ENCODE peak calls at places on chromosome 1, in eight cellular contexts. A is iPS DF 6.9, S is AG04450, E is astrocyte, P is stomach, J is heart right ventricle, X is DND-41, W is fibroblast of lung. C is an unnamed sample.

GRCh38 chr1:55213885-55214213 is 1.3 kb downstream of the USP24 start:
- DNase-seq in P (no peak), E (no peak), W (no peak), A (no peak), J (no peak), X (peak), S (no peak), C (no peak)

GRCh38 chr1:247079141-247079874 is 697 bp upstream of the ZNF670 start:
- DNase-seq in P (no peak), S (no peak), W (no peak), E (no peak), X (no peak), A (no peak), J (no peak), C (no peak)

GRCh38 chr1:205965039-205965630 is 21.9 kb upstream of the SLC26A9 start:
- DNase-seq in E (no peak), P (no peak), S (no peak), W (no peak), X (no peak), J (no peak), A (no peak), C (no peak)

GRCh38 chr1:231421616-231421970 is 494 bp downstream of the EGLN1 start:
- DNase-seq in J (peak), X (peak), E (no peak), A (no peak), P (peak), W (peak), S (no peak), C (peak)

GRCh38 chr1:39701092-39701460 is 9.8 kb upstream of the HPCAL4 start:
- DNase-seq in J (no peak), W (peak), P (peak), S (no peak), X (no peak), E (peak), A (no peak), C (no peak)

GRCh38 chr1:227131193-227131592 is 187.1 kb downstream of the CDC42BPA start:
- DNase-seq in A (no peak), J (no peak), W (peak), E (peak), S (peak), P (no peak), X (no peak), C (no peak)

GRCh38 chr1:87279201-87279860 is 49.3 kb upstream of the LMO4 start:
- DNase-seq in X (no peak), J (peak), W (no peak), E (peak), P (no peak), S (no peak), A (no peak), C (no peak)

GRCh38 chr1:197637406-197637805 is 137.9 kb downstream of the DENND1B start:
- DNase-seq in S (no peak), E (no peak), A (no peak), J (no peak), P (no peak), W (no peak), X (no peak), C (no peak)

GRCh38 chr1:24949331-24949881 is 19.3 kb upstream of the RUNX3 start:
- DNase-seq in S (peak), A (no peak), P (no peak), E (peak), X (no peak), W (peak), J (no peak), C (no peak)

DNA sequence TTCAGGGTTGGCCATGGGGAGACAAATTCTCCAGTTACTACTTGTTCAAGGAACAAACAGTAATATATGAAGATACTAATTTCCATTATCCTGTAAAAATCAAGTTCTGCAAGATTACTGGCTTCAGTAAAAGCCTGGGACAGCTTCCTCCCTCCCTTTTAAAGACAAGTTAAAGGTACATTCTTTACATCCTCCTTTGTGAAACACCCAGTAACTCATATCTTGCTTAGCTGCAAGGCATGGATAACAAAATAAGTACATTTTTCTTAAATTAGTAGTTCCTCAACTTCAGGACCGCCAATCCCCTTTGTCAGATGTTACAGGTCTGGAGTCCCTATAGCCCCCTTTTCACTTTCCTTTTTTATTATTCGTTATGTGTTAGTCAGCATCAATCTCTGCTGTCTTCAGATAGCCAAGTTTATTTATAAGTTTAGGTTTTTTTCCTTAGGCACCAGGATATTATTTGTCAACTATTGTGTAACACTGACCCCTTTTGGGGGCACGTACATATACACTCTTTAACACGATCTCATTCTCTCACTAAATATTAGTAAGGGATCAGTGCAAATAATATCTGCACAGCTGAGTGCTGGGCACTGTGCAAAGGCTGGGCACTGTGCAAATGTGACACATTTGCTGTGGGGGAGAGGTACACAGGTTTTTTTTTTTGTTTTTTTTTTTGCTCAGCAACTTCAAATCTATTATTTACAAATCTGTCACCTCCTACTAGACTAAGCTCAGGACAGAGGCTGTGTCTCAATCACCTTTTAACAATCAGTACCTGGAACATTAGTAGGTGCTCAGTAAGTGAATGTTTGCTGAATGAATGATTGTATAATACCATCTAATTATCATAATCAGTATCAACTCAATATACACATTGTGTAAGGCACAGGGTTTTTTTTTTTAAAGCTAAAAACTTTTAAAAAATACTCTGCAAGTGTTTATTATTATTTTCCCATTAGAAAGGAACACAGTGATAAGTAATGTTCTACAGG is 9.6 kb downstream of the ERRFI1 start:
- DNase-seq in E (no peak), A (no peak), J (no peak), W (peak), S (no peak), P (no peak), X (no peak), C (no peak)
- H3K27ac ChIP-seq in E (no peak), A (no peak), J (peak), W (no peak), S (no peak), P (peak), X (no peak), C (peak)

GRCh38 chr1:235409045-235409820 is 42.0 kb downstream of the TBCE start:
- DNase-seq in A (no peak), J (no peak), X (no peak), S (no peak), E (no peak), P (no peak), W (no peak), C (no peak)
- H3K27ac ChIP-seq in A (no peak), J (no peak), X (no peak), S (no peak), E (no peak), P (no peak), W (no peak), C (no peak)

DNA sequence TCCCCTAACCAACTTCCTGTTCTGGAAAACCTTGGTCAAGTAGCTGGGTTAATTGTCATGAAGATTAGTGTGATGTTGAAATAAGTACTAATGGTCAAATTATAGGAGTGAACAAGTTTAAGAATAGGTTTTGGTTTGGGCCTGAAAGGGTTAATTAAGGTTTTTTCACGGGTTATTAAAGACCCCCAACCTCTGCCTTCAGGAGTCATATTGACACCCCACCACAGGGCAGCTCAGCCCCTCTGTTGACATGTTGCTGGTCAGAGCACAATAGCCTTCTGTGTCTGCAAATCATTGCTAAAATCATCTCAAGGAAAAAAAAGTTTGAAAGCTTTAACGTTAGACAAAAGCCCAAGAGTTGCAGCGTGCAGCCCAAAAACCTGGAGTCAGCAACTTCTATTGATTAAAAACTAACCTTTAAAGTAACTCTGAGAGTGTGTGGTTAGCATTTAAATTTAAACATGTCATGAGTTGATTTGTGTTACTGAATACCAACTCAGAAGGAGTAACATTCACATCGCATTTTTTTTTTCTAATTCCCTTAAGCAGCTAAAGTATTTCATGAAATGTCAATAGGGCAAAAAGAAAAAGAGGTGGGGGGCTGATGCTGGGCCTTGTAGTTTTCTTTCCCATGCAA is 272.5 kb downstream of the TM2D1 start:
- DNase-seq in A (no peak), J (no peak), X (no peak), W (peak), P (no peak), S (no peak), E (peak), C (no peak)
- H3K27ac ChIP-seq in A (no peak), J (peak), X (no peak), W (no peak), P (peak), S (no peak), E (peak), C (peak)

DNA sequence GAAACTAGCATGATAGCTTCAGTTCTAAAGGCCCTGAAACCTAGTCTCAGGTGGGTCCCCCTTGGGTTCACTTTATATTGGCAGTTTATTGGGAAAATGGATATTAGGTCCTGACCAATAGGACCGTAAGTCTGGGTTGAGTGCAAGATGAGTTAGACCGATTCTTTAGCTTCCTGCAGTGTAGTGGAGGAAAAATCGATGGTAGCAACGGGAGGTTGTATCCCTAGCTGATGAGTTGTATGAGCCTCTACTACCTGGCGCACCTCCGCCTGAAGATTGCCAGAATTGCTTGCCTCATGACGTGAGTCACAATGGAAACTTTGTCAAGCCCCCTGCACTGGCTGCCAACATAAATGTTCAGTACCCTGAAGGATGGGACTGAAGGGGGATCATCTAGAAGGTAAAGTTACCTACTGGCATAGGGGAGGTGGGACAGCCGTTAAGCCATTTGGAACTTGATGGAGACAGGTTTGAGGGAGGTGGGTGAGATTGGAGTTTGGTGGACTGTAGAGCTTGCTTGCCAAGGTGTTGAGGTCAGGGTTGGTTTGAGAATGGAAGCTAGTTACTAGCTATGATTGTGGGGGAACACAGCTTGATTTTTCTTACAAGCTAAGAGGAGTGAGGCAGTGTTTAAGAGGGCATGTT is 4.0 kb downstream of the RCC1 start:
- DNase-seq in P (no peak), W (peak), S (no peak), X (peak), E (peak), A (no peak), J (no peak), C (no peak)
- H3K27ac ChIP-seq in P (peak), W (peak), S (peak), X (peak), E (peak), A (peak), J (no peak), C (no peak)

DNA sequence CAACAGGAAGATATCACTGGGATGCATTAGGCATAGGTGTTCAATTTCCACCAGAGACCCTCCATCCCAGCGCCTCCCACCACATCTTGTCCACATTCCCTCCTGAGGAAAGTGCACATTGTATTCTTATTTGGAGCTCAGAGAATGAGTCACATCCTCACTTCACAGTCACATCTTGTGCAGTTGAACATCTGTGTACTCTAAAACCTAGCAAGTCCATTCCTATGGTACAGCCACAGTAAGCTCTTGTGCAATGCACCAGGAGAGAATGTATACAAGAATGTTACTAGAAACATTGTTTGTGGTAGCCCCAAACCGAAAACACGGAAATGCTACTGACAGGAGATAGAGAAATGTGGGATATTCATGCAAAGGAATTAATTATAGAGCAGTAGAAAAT is 1.6 kb upstream of the KDF1 start:
- DNase-seq in X (no peak), P (no peak), A (no peak), W (peak), S (peak), J (no peak), E (peak), C (no peak)
- H3K27ac ChIP-seq in X (no peak), P (no peak), A (no peak), W (no peak), S (peak), J (no peak), E (no peak), C (no peak)

GRCh38 chr1:213315571-213315970 is 264.5 kb downstream of the RPS6KC1 start:
- DNase-seq in E (no peak), W (no peak), A (no peak), S (no peak), X (no peak), P (no peak), J (no peak), C (no peak)
- H3K27ac ChIP-seq in E (no peak), W (no peak), A (no peak), S (no peak), X (no peak), P (no peak), J (no peak), C (no peak)

DNA sequence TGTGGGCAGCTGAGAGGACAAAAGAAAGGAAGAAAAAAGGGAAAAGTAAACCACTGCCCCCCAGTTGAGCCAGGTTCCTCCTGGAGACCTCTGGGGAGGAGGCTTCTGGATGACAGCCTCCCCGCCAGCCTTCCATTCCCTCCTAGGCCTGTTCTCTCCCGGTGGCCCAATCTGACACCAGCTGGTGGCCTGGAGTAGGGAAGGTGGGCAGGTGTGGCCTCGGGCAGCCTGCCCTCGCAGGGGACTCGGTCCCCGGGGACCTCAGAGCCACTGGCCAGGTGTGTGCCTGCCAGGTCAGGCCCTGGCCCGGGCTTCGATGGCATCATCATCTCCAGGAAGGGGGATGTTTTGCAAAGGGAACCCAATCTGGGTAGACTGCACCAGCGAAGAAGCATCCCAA is 159.0 kb downstream of the CASZ1 start:
- DNase-seq in P (no peak), S (no peak), A (no peak), W (no peak), E (no peak), X (no peak), J (no peak), C (no peak)
- H3K27ac ChIP-seq in P (peak), S (no peak), A (no peak), W (no peak), E (no peak), X (no peak), J (no peak), C (peak)

GRCh38 chr1:162905174-162905573 is 44.2 kb upstream of the CCDC190 start:
- DNase-seq in S (no peak), W (peak), A (no peak), E (no peak), J (no peak), P (no peak), X (no peak), C (no peak)
- H3K27ac ChIP-seq in S (no peak), W (no peak), A (no peak), E (peak), J (peak), P (peak), X (no peak), C (no peak)

GRCh38 chr1:4107291-4107690 is 207.2 kb upstream of the C1orf174 start:
- DNase-seq in P (no peak), S (no peak), W (no peak), A (no peak), E (no peak), X (no peak), J (no peak), C (no peak)

GRCh38 chr1:4105300-4105880 is 205.3 kb upstream of the C1orf174 start:
- DNase-seq in P (no peak), S (no peak), J (no peak), X (no peak), A (no peak), E (no peak), W (no peak), C (no peak)

GRCh38 chr1:4108341-4108740 is 208.3 kb upstream of the C1orf174 start:
- DNase-seq in J (no peak), W (no peak), P (no peak), S (no peak), X (no peak), E (no peak), A (no peak), C (no peak)

GRCh38 chr1:4108741-4109625 is 208.9 kb upstream of the C1orf174 start:
- DNase-seq in P (no peak), E (no peak), S (no peak), A (no peak), J (no peak), W (no peak), X (no peak), C (no peak)

DNA sequence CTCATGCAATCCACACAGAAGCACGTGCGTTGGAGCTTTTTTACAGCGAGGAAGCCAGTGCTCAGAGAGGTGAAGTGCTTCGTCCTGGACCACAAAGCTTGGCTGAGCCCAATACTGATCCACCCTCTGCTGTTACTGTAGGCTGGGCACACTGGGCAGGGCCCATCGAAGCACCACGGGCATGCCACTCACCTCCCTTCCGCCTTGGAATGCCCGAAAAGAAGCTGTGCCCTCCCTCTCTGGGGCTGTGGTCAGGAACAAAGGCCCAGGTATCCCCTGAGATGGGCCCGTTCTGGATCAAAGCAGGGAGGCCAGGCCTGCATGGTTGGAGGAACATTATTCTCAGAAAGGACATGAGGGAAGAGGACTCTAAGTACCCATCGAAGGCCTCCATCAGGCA is 206.7 kb upstream of the C1orf174 start:
- DNase-seq in E (no peak), A (no peak), J (no peak), X (no peak), W (no peak), S (no peak), P (no peak), C (no peak)
- H3K27ac ChIP-seq in E (no peak), A (no peak), J (no peak), X (no peak), W (no peak), S (no peak), P (no peak), C (no peak)